ENCODE peak calls at places on chromosomes 12 and 14, in six cellular contexts. O is endothelial cell; R is heart right ventricle; W is activated CD8-positive, alpha-beta T cell treated with anti-CD3 and anti-CD28 coated beads for 36 hours; C is Jurkat, Clone E6-1; B is renal cortical epithelial cell. T is an unnamed sample.

GRCh38 chr14:102087762-102088011 is 843 bp upstream of the HSP90AA1 start:
- DNase-seq in R (no peak), W (no peak), O (no peak), B (peak; percentile 19), C (no peak), T (no peak)

GRCh38 chr14:82270286-82270685 is 736.6 kb upstream of the SEL1L start:
- DNase-seq in W (no peak), O (no peak), C (no peak), R (no peak), B (no peak), T (no peak)

GRCh38 chr14:90137807-90138206 is 76.0 kb downstream of the KCNK13 start:
- DNase-seq in C (no peak), O (no peak), B (no peak), R (no peak), W (no peak), T (no peak)

GRCh38 chr12:19575307-19576243 is 136.3 kb downstream of the AEBP2 start:
- DNase-seq in B (peak; percentile 18), O (peak; percentile 15), R (no peak), C (no peak), W (no peak), T (peak; percentile 75)

GRCh38 chr12:115267464-115267863 is 583.5 kb upstream of the TBX3 start:
- DNase-seq in W (no peak), R (peak; percentile 13), O (no peak), B (no peak), C (no peak), T (no peak)

GRCh38 chr12:53726342-53726741 is 910 bp downstream of the CALCOCO1 start:
- DNase-seq in C (no peak), W (peak; percentile 56), B (peak; percentile 13), O (no peak), R (no peak), T (no peak)

GRCh38 chr12:108495054-108495453 is 20.0 kb upstream of the FICD start:
- DNase-seq in O (peak; percentile 63), R (no peak), B (peak; percentile 7), W (peak; percentile 66), C (no peak), T (no peak)

GRCh38 chr14:97592341-97592980 is 795.3 kb downstream of the VRK1 start:
- DNase-seq in B (no peak), W (no peak), C (no peak), R (no peak), O (no peak), T (no peak)

GRCh38 chr12:113702796-113703195 is 231.1 kb upstream of the LHX5 start:
- DNase-seq in R (no peak), O (no peak), C (no peak), B (no peak), W (no peak), T (no peak)

GRCh38 chr14:104390941-104391901 is 188.3 kb upstream of the C14orf180 start:
- DNase-seq in R (no peak), W (no peak), O (no peak), C (no peak), B (no peak), T (peak; percentile 55)

GRCh38 chr12:114961491-114961890 is 277.5 kb upstream of the TBX3 start:
- DNase-seq in B (no peak), C (no peak), W (no peak), O (no peak), R (no peak), T (no peak)

GRCh38 chr12:50621435-50622304 is 116.9 kb downstream of the DIP2B start:
- DNase-seq in W (peak; percentile 49), R (no peak), B (no peak), C (peak; percentile 71), O (no peak), T (no peak)

GRCh38 chr12:55612646-55613045 is 24.0 kb upstream of the OR10P1 start:
- DNase-seq in W (no peak), B (no peak), O (no peak), C (no peak), R (no peak), T (no peak)

GRCh38 chr12:5456906-5457305 is 25.0 kb downstream of the NTF3 start:
- DNase-seq in W (no peak), R (no peak), O (peak; percentile 16), C (peak; percentile 25), B (peak; percentile 76), T (no peak)

GRCh38 chr14:85333313-85333712 is 196.6 kb upstream of the FLRT2 start:
- DNase-seq in B (no peak), O (no peak), W (peak; percentile 8), C (no peak), R (no peak), T (no peak)

GRCh38 chr12:108580531-108580930 is 17.4 kb downstream of the TMEM119 start:
- DNase-seq in C (no peak), B (no peak), R (no peak), W (no peak), O (no peak), T (no peak)

T was measured in sigmoid colon.